ENCODE peak calls at places on chromosomes 7 and 10, in four cellular contexts. G is GM23338, C is MM.1S, M is HCT116. A is an unnamed sample.

GRCh38 chr7:2488681-2489080 is 12.5 kb upstream of the GRIFIN start:
- DNase-seq in M (no peak), G (no peak), C (no peak), A (no peak)

GRCh38 chr7:133186060-133186459 is 66.8 kb upstream of the EXOC4 start:
- DNase-seq in G (no peak), M (no peak), C (peak), A (peak)

GRCh38 chr10:67550042-67550441 is 146.0 kb downstream of the CTNNA3 start:
- DNase-seq in C (no peak), G (no peak), M (no peak), A (no peak)

GRCh38 chr7:131835141-131835540 is 278.7 kb upstream of the PODXL start:
- DNase-seq in C (no peak), G (no peak), M (no peak), A (no peak)

GRCh38 chr7:51732951-51733350 is 416.3 kb upstream of the COBL start:
- DNase-seq in M (no peak), C (no peak), G (no peak), A (no peak)

GRCh38 chr10:89702121-89702480 is 711 bp downstream of the KIF20B start:
- DNase-seq in G (peak), M (no peak), C (peak), A (peak)

GRCh38 chr10:93160829-93161228 is 87.1 kb downstream of the CYP26A1 start:
- DNase-seq in C (no peak), M (no peak), G (no peak), A (peak)

GRCh38 chr10:113665806-113666354 is 2.0 kb upstream of the NRAP start:
- DNase-seq in G (peak), M (no peak), C (no peak), A (peak)

GRCh38 chr10:76160758-76161555 is 729.5 kb downstream of the LRMDA start:
- DNase-seq in M (no peak), C (no peak), G (no peak), A (no peak)

GRCh38 chr7:129831424-129832058 is 121.2 kb downstream of the UBE2H start:
- DNase-seq in C (no peak), G (peak), M (peak), A (peak)

GRCh38 chr10:73495884-73496674 is at the start of gene PPP3CB:
- DNase-seq in C (peak), G (peak), M (peak), A (peak)

GRCh38 chr10:120493411-120494312 is 36.6 kb downstream of the PLPP4 start:
- DNase-seq in M (no peak), C (peak), G (no peak), A (no peak)

GRCh38 chr7:22561356-22561755 is 61.4 kb upstream of the STEAP1B start:
- DNase-seq in G (peak), M (no peak), C (no peak), A (peak)

GRCh38 chr10:86306628-86307278 is 59.8 kb downstream of the GRID1 start:
- DNase-seq in G (peak), C (peak), M (no peak), A (peak)

GRCh38 chr7:78081888-78082287 is 283.3 kb downstream of the PHTF2 start:
- DNase-seq in C (no peak), G (peak), M (no peak), A (no peak)
- TF ChIP-seq CTCF in C (no peak), G (peak), M (peak), A (peak)

GRCh38 chr10:16779375-16779774 is 37.8 kb downstream of the RSU1 start:
- DNase-seq in M (no peak), G (no peak), C (peak), A (no peak)
- H2AFZ ChIP-seq in M (no peak), G (no peak), C (no peak), A (no peak)

GRCh38 chr10:103658049-103658577 is 164.6 kb downstream of the NEURL1 start:
- DNase-seq in C (no peak), G (no peak), M (no peak), A (no peak)

GRCh38 chr10:103659674-103660363 is 166.3 kb downstream of the NEURL1 start:
- DNase-seq in C (peak), G (peak), M (no peak), A (no peak)

GRCh38 chr10:103661951-103662405 is 168.5 kb downstream of the NEURL1 start:
- DNase-seq in C (no peak), M (no peak), G (no peak), A (no peak)

GRCh38 chr10:103661198-103661950 is 167.9 kb downstream of the NEURL1 start:
- DNase-seq in G (peak), C (no peak), M (no peak), A (no peak)

GRCh38 chr10:103660364-103661197 is 167.1 kb downstream of the NEURL1 start:
- DNase-seq in C (no peak), M (no peak), G (no peak), A (no peak)
- TF ChIP-seq EZH2phosphoT487 in C (no peak), M (no peak), G (no peak), A (no peak)

DNA sequence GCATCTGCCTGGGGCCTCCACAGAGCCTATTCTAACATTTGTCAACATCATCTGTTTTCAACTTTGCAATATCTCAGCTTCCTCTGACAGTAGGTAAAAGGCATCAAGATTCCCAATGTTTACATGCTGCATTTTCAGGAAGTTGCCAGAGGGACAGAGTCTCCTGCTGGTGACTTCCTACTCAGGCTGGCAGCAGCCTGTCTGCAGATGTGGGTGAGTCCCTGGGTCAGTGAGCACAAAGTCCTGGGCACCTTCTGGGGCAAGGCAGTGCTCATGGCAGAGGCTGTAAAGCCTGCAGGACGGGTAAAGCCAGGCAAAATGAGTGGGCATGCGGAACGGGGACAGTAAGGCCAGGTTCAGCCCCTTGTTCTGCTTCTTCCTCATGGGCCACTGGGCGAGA is 69.4 kb downstream of the EBF3 start:
- DNase-seq in C (no peak), M (no peak), G (no peak), A (no peak)
- TF ChIP-seq CTCF in C (no peak), M (no peak), G (no peak), A (no peak)

GRCh38 chr10:27744478-27745379 is 890 bp downstream of the MKX start:
- DNase-seq in G (peak), M (no peak), C (peak), A (peak)

GRCh38 chr10:27742926-27743735 is 2.5 kb downstream of the MKX start:
- DNase-seq in C (peak), G (peak), M (no peak), A (peak)

GRCh38 chr10:27742195-27742925 is 3.3 kb downstream of the MKX start:
- DNase-seq in M (peak), G (peak), C (peak), A (peak)

GRCh38 chr10:27745380-27745718 is 270 bp downstream of the MKX start:
- DNase-seq in M (no peak), C (no peak), G (peak), A (no peak)

GRCh38 chr10:27743736-27744477 is 1.7 kb downstream of the MKX start:
- DNase-seq in M (no peak), G (peak), C (no peak), A (peak)
- H2AFZ ChIP-seq in M (no peak), G (peak), C (peak), A (peak)